ENCODE peak calls at places on chromosomes 11 and 22, in four cellular contexts. O is heart right ventricle, F is upper lobe of right lung, G is fibroblast of villous mesenchyme. S is an unnamed sample.

GRCh38 chr11:43852057-43852636 is 28.5 kb upstream of the ALKBH3 start:
- DNase-seq in O (no peak), F (no peak), G (peak; percentile 83), S (peak; percentile 86)

GRCh38 chr22:20591660-20592310 is 84.4 kb downstream of the MED15 start:
- DNase-seq in O (no peak), F (peak; percentile 64), G (peak; percentile 38), S (no peak)

GRCh38 chr22:39820266-39820665 is 73.3 kb downstream of the ENTHD1 start:
- DNase-seq in O (no peak), F (no peak), G (peak; percentile 21), S (peak; percentile 66)

GRCh38 chr11:2693851-2694261 is 5.9 kb downstream of the KCNQ1OT1 start:
- DNase-seq in O (no peak), F (no peak), G (no peak), S (no peak)

GRCh38 chr11:8867035-8867434 is 44.0 kb upstream of the AKIP1 start:
- DNase-seq in O (no peak), F (no peak), G (peak; percentile 71), S (peak; percentile 27)

GRCh38 chr11:61645179-61645868 is 34.9 kb upstream of the DAGLA start:
- DNase-seq in O (no peak), F (peak; percentile 86), G (no peak), S (no peak)

GRCh38 chr22:28560005-28560742 is 119.5 kb downstream of the TTC28 start:
- DNase-seq in O (no peak), F (no peak), G (peak; percentile 96), S (peak; percentile 78)

GRCh38 chr11:31646206-31646605 is 136.6 kb downstream of the ELP4 start:
- DNase-seq in O (no peak), F (no peak), G (no peak), S (peak; percentile 40)

GRCh38 chr11:34204396-34205279 is 99.2 kb downstream of the NAT10 start:
- DNase-seq in O (no peak), F (no peak), G (no peak), S (no peak)

GRCh38 chr11:64034411-64034811 is 1.3 kb upstream of the FLRT1 start:
- DNase-seq in O (no peak), F (no peak), G (no peak), S (no peak)

GRCh38 chr22:27493797-27494196 is 307.8 kb downstream of the MN1 start:
- DNase-seq in O (no peak), F (no peak), G (no peak), S (no peak)

GRCh38 chr11:117868088-117868487 is 8.4 kb downstream of the FXYD6 start:
- DNase-seq in O (no peak), F (no peak), G (no peak), S (no peak)

GRCh38 chr22:19855504-19856409 is 1.1 kb upstream of the GNB1L start:
- DNase-seq in O (peak; percentile 52), F (peak; percentile 85), G (peak; percentile 71), S (peak; percentile 76)

GRCh38 chr11:119773016-119773415 is 44.0 kb upstream of the NECTIN1 start:
- DNase-seq in O (no peak), F (peak; percentile 7), G (no peak), S (no peak)

GRCh38 chr11:95505927-95506426 is 275.0 kb upstream of the SESN3 start:
- DNase-seq in O (no peak), F (no peak), G (peak; percentile 85), S (peak; percentile 57)

GRCh38 chr11:102155676-102156075 is 45.4 kb downstream of the YAP1 start:
- DNase-seq in O (no peak), F (no peak), G (no peak), S (no peak)

GRCh38 chr11:30346068-30346688 is 23.3 kb downstream of the ARL14EP start:
- DNase-seq in O (no peak), F (no peak), G (peak; percentile 59), S (peak; percentile 73)

GRCh38 chr22:36467042-36467810 is 14.2 kb downstream of the TXN2 start:
- DNase-seq in O (peak; percentile 80), F (no peak), G (peak; percentile 82), S (peak; percentile 87)

GRCh38 chr11:71948314-71949027 is 19.6 kb downstream of the RNF121 start:
- DNase-seq in O (no peak), F (no peak), G (peak; percentile 76), S (no peak)

GRCh38 chr22:42286205-42286604 is 15.8 kb upstream of the TCF20 start:
- DNase-seq in O (no peak), F (no peak), G (no peak), S (no peak)

GRCh38 chr11:129280027-129280811 is 88.1 kb upstream of the ARHGAP32 start:
- DNase-seq in O (no peak), F (no peak), G (no peak), S (peak; percentile 29)

GRCh38 chr11:129283141-129283540 is 91.0 kb upstream of the ARHGAP32 start:
- DNase-seq in O (no peak), F (no peak), G (no peak), S (no peak)

GRCh38 chr11:110147965-110148709 is 54.9 kb downstream of the ZC3H12C start:
- DNase-seq in O (no peak), F (no peak), G (peak; percentile 88), S (peak; percentile 95)

GRCh38 chr11:69467646-69468045 is 13.8 kb upstream of the LINC01488 start:
- DNase-seq in O (no peak), F (no peak), G (no peak), S (no peak)

GRCh38 chr11:112588252-112588668 is 327.6 kb upstream of the PLET1 start:
- DNase-seq in O (peak; percentile 38), F (no peak), G (peak; percentile 83), S (peak; percentile 92)

GRCh38 chr22:27786253-27786898 is 15.2 kb downstream of the MN1 start:
- DNase-seq in O (no peak), F (peak; percentile 21), G (no peak), S (no peak)

GRCh38 chr11:87290304-87290922 is 252.7 kb downstream of the TMEM135 start:
- DNase-seq in O (no peak), F (no peak), G (peak; percentile 76), S (peak; percentile 82)

GRCh38 chr11:111379500-111380136 is 543 bp upstream of the POU2AF1 start:
- DNase-seq in O (no peak), F (no peak), G (no peak), S (no peak)

GRCh38 chr11:37988031-37988430 is 1390.0 kb upstream of the RAG2 start:
- DNase-seq in O (no peak), F (no peak), G (peak; percentile 87), S (peak; percentile 99)

GRCh38 chr11:120715239-120715638 is 203.7 kb downstream of the GRIK4 start:
- DNase-seq in O (no peak), F (no peak), G (peak; percentile 19), S (peak; percentile 7)

GRCh38 chr11:123245567-123245966 is 50.5 kb upstream of the CLMP start:
- DNase-seq in O (no peak), F (no peak), G (no peak), S (no peak)

GRCh38 chr11:100855466-100856067 is 168.5 kb downstream of the ARHGAP42 start:
- DNase-seq in O (no peak), F (no peak), G (peak; percentile 80), S (peak; percentile 81)

GRCh38 chr11:60860943-60861342 is 5.2 kb upstream of the PTGDR2 start:
- DNase-seq in O (no peak), F (peak; percentile 20), G (no peak), S (no peak)

GRCh38 chr11:20208622-20209090 is 48.4 kb upstream of the DBX1 start:
- DNase-seq in O (no peak), F (no peak), G (no peak), S (no peak)

GRCh38 chr22:50114221-50114981 is 24.6 kb downstream of the MOV10L1 start:
- DNase-seq in O (no peak), F (peak; percentile 76), G (peak; percentile 95), S (peak; percentile 91)

GRCh38 chr11:34624069-34624468 is 3.2 kb downstream of the EHF start:
- DNase-seq in O (no peak), F (peak; percentile 79), G (no peak), S (no peak)

DNA sequence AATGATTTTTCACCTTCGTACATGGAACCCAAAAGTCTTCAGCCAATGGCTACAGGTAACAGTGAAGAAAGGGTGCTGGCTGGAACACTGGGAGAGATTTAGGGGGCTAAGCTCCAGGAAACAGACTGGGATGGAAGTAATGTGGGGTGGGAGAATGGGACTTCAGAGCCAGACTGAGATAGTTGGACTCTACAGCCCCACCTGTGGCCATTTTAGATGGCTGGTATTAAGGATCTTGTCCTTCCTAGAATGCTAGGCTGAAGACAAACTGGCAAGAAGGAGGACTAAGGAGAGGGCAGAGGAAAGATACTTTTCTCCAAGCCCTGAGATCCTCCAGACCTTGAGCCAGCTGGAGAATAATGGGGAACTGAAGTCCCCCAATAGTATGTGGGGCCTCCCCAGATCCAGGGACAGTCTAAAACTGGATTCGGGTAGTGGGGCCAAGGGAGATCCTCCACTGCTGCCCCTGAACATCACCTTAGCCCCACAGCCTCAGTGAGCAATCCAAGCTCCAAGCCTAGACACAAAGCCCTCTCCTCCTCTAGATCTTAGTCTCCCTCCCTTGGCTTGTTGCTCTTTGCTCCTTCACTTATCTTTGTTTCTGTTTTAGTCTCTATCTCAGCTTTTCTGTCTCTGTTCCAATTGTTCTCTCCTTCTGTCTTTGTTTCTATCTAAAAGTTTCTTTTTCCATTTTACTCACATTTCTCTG is 16.1 kb upstream of the RRAS2 start:
- DNase-seq in O (no peak), F (no peak), G (no peak), S (no peak)
- TF ChIP-seq CTCF in O (no peak), F (no peak), G (peak; percentile 25), S (peak; percentile 22)

GRCh38 chr11:67600324-67601029 is 6.3 kb upstream of the NDUFV1 start:
- DNase-seq in O (no peak), F (no peak), G (no peak), S (no peak)
- H3K4me3 ChIP-seq in O (no peak overlapping the region), F (no peak overlapping the region), G (no peak overlapping the region), S (no peak overlapping the region)

GRCh38 chr22:38221908-38222796 is 20.4 kb downstream of the MAFF start:
- DNase-seq in O (no peak), F (no peak), G (no peak), S (no peak)

GRCh38 chr22:38221407-38221806 is 19.6 kb downstream of the MAFF start:
- DNase-seq in O (no peak), F (no peak), G (no peak), S (no peak)

GRCh38 chr22:38222797-38223119 is 21.0 kb downstream of the MAFF start:
- DNase-seq in O (no peak), F (no peak), G (no peak), S (no peak)

GRCh38 chr22:38220653-38221386 is 19.0 kb downstream of the MAFF start:
- DNase-seq in O (no peak), F (no peak), G (no peak), S (no peak)

GRCh38 chr22:38223289-38223960 is 21.6 kb downstream of the MAFF start:
- DNase-seq in O (no peak), F (no peak), G (no peak), S (no peak)
- TF ChIP-seq CTCF in O (no peak), F (no peak), G (no peak), S (no peak)

DNA sequence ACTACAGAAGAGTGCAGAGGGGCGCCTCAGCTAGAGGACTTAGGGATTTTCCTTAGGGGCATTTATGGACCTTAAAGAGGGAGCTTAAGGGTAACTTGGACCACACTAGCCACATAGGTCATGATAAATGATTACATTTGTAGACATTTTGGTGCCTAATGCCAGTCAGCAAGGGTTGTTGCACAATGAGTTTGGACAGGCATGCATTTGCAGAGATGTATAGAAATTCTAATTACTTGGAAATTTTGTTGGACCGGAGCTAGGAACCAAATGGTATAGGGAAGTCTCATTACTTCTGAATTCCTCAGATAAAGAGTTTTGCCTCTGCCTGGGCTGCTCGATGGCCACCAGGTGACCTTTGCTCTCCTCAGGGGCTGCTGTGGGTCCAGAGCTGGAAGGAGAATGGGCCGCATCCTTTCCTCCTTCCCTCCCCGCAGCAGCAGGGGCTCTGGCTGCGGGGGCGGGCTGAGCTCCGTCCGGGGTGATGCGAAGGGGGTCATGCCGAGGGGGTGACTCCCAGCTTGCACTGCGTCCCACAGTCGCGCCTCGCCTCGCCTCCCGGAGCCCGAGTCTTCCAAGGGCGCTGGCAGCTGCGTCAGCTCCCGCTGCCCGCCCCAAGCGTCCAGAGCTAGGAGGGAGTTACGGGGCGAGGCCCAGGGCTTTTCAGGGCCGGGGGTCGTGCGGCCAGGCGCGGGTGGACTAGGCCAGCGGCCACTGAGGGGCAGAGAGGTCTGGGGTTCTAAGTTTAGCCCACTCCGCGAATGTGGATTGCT is 20.2 kb upstream of the MALAT1 start:
- DNase-seq in O (peak; percentile 78), F (peak; percentile 80), G (peak; percentile 71), S (peak; percentile 69)
- H3K4me3 ChIP-seq in O (peak overlapping the region; percentile 70), F (peak overlapping the region; percentile 73), G (peak overlapping the region; percentile 49), S (peak overlapping the region; percentile 28)